ENCODE peak calls at places on chromosomes 12 and 14, in seven cellular contexts. F is right atrium auricular region, G is iris pigment epithelial cell, Z is NCI-H748 treated with DMSO at 0.1 percent for 48 hours, K is prostate gland, J is T-helper 9 cell, Y is hypothalamus. E is an unnamed sample.

GRCh38 chr14:23183479-23183878 is at the start of gene SLC7A8:
- DNase-seq in F (peak; percentile 64), G (no peak), Z (peak; percentile 46), K (peak; percentile 79), J (no peak), Y (no peak), E (no peak)

GRCh38 chr12:48021485-48022179 is 17.4 kb upstream of the COL2A1 start:
- DNase-seq in F (no peak), G (no peak), Z (peak; percentile 40), K (no peak), J (no peak), Y (no peak), E (no peak)

GRCh38 chr12:112133418-112133817 is 8.1 kb downstream of the TRAFD1 start:
- DNase-seq in F (no peak), G (no peak), Z (no peak), K (no peak), J (no peak), Y (no peak), E (no peak)

GRCh38 chr12:38386238-38386985 is 69.8 kb downstream of the ALG10B start:
- DNase-seq in F (no peak), G (no peak), Z (no peak), K (no peak), J (no peak), Y (no peak), E (no peak)

GRCh38 chr12:127516467-127516866 is 750.5 kb upstream of the TMEM132C start:
- DNase-seq in F (no peak), G (peak; percentile 59), Z (no peak), K (no peak), J (no peak), Y (no peak), E (no peak)

GRCh38 chr12:46554461-46554860 is 181.9 kb upstream of the SLC38A2 start:
- DNase-seq in F (no peak), G (no peak), Z (no peak), K (no peak), J (no peak), Y (no peak), E (no peak)

GRCh38 chr12:52278931-52279682 is 4.7 kb downstream of the KRT86 start:
- DNase-seq in F (peak; percentile 65), G (peak; percentile 64), Z (peak; percentile 43), K (peak; percentile 79), J (peak; percentile 65), Y (peak; percentile 16), E (peak; percentile 78)

GRCh38 chr14:105337966-105338365 is 23.4 kb downstream of the PACS2 start:
- DNase-seq in F (no peak), G (no peak), Z (no peak), K (no peak), J (no peak), Y (no peak), E (no peak)

GRCh38 chr12:104006929-104007328 is 41.3 kb downstream of the TDG start:
- DNase-seq in F (no peak), G (peak; percentile 77), Z (no peak), K (no peak), J (no peak), Y (no peak), E (peak; percentile 20)

E was measured in H54.